ENCODE peak calls at places on chromosomes 11 and 22, in four cellular contexts. One of them, this sample, is unnamed.

GRCh38 chr22:46077669-46078099 is 72.6 kb upstream of the PPARA start:
- DNase-seq in neural crest cell: no peak
- DNase-seq in prostate gland: no peak
- DNase-seq in cardiac muscle cell: no peak
- DNase-seq in this sample: no peak

GRCh38 chr11:44408141-44408540 is 98.2 kb upstream of the ALX4 start:
- DNase-seq in neural crest cell: no peak
- DNase-seq in prostate gland: no peak
- DNase-seq in cardiac muscle cell: no peak
- DNase-seq in this sample: no peak

GRCh38 chr11:120662071-120662611 is 150.6 kb downstream of the GRIK4 start:
- DNase-seq in neural crest cell: no peak
- DNase-seq in prostate gland: no peak
- DNase-seq in cardiac muscle cell: no peak
- DNase-seq in this sample: no peak

GRCh38 chr11:61675826-61676225 is 4.4 kb upstream of the DAGLA start:
- DNase-seq in neural crest cell: no peak
- DNase-seq in prostate gland: no peak
- DNase-seq in cardiac muscle cell: no peak
- DNase-seq in this sample: no peak

GRCh38 chr11:58629857-58630256 is 7.4 kb downstream of the CNTF start:
- DNase-seq in neural crest cell: no peak
- DNase-seq in prostate gland: no peak
- DNase-seq in cardiac muscle cell: peak
- DNase-seq in this sample: peak

GRCh38 chr22:25702571-25703167 is 39.3 kb upstream of the MYO18B start:
- DNase-seq in neural crest cell: no peak
- DNase-seq in prostate gland: no peak
- DNase-seq in cardiac muscle cell: no peak
- DNase-seq in this sample: no peak

GRCh38 chr11:118650366-118650765 is 29.1 kb downstream of the TREH start:
- DNase-seq in neural crest cell: no peak
- DNase-seq in prostate gland: no peak
- DNase-seq in cardiac muscle cell: no peak
- DNase-seq in this sample: no peak

GRCh38 chr11:14905104-14906033 is 13.3 kb upstream of the CYP2R1 start:
- DNase-seq in neural crest cell: no peak
- DNase-seq in prostate gland: peak
- DNase-seq in cardiac muscle cell: peak
- DNase-seq in this sample: no peak

GRCh38 chr11:77267910-77268309 is 33.6 kb downstream of the GDPD4 start:
- DNase-seq in neural crest cell: no peak
- DNase-seq in prostate gland: no peak
- DNase-seq in cardiac muscle cell: no peak
- DNase-seq in this sample: no peak

GRCh38 chr11:92383430-92383829 is 158.8 kb downstream of the FAT3 start:
- DNase-seq in neural crest cell: no peak
- DNase-seq in prostate gland: no peak
- DNase-seq in cardiac muscle cell: no peak
- DNase-seq in this sample: no peak

GRCh38 chr11:61149624-61150615 is 11.3 kb downstream of the VPS37C start:
- DNase-seq in neural crest cell: peak
- DNase-seq in prostate gland: no peak
- DNase-seq in cardiac muscle cell: no peak
- DNase-seq in this sample: no peak

GRCh38 chr11:68037481-68038225 is 1.2 kb upstream of the TCIRG1 start:
- DNase-seq in neural crest cell: no peak
- DNase-seq in prostate gland: no peak
- DNase-seq in cardiac muscle cell: no peak
- DNase-seq in this sample: no peak

GRCh38 chr11:100719809-100720221 is 32.7 kb downstream of the ARHGAP42 start:
- DNase-seq in neural crest cell: no peak
- DNase-seq in prostate gland: peak
- DNase-seq in cardiac muscle cell: no peak
- DNase-seq in this sample: no peak

GRCh38 chr22:19932367-19933206 is 9.0 kb upstream of the COMT start:
- DNase-seq in neural crest cell: no peak
- DNase-seq in prostate gland: no peak
- DNase-seq in cardiac muscle cell: no peak
- DNase-seq in this sample: no peak

GRCh38 chr11:38392176-38392575 is 1794.1 kb upstream of the RAG2 start:
- DNase-seq in neural crest cell: no peak
- DNase-seq in prostate gland: no peak
- DNase-seq in cardiac muscle cell: no peak
- DNase-seq in this sample: no peak

GRCh38 chr22:30195245-30196140 is 51.1 kb downstream of the LIF start:
- DNase-seq in neural crest cell: no peak
- DNase-seq in prostate gland: no peak
- DNase-seq in cardiac muscle cell: no peak
- DNase-seq in this sample: no peak

GRCh38 chr11:12089473-12089872 is 20.9 kb upstream of the MICAL2 start:
- DNase-seq in neural crest cell: no peak
- DNase-seq in prostate gland: no peak
- DNase-seq in cardiac muscle cell: no peak
- DNase-seq in this sample: no peak

GRCh38 chr11:66063900-66064299 is 6.2 kb upstream of the PACS1 start:
- DNase-seq in neural crest cell: no peak
- DNase-seq in prostate gland: no peak
- DNase-seq in cardiac muscle cell: no peak
- DNase-seq in this sample: no peak

GRCh38 chr22:24208012-24208749 is 26.9 kb downstream of the SUSD2 start:
- DNase-seq in neural crest cell: no peak
- DNase-seq in prostate gland: peak
- DNase-seq in cardiac muscle cell: no peak
- DNase-seq in this sample: no peak

GRCh38 chr11:22787055-22787454 is 42.5 kb downstream of the SVIP start:
- DNase-seq in neural crest cell: no peak
- DNase-seq in prostate gland: no peak
- DNase-seq in cardiac muscle cell: no peak
- DNase-seq in this sample: no peak

GRCh38 chr11:129251067-129251466 is 58.9 kb upstream of the ARHGAP32 start:
- DNase-seq in neural crest cell: no peak
- DNase-seq in prostate gland: no peak
- DNase-seq in cardiac muscle cell: no peak
- DNase-seq in this sample: no peak

GRCh38 chr11:16738198-16738948 is at the start of gene C11orf58:
- DNase-seq in neural crest cell: peak
- DNase-seq in prostate gland: peak
- DNase-seq in cardiac muscle cell: peak
- DNase-seq in this sample: peak

GRCh38 chr11:10544491-10545470 is 3.8 kb upstream of the RNF141 start:
- DNase-seq in neural crest cell: no peak
- DNase-seq in prostate gland: no peak
- DNase-seq in cardiac muscle cell: no peak
- DNase-seq in this sample: no peak

GRCh38 chr11:134674974-134675373 is 262.9 kb upstream of the B3GAT1 start:
- DNase-seq in neural crest cell: no peak
- DNase-seq in prostate gland: no peak
- DNase-seq in cardiac muscle cell: no peak
- DNase-seq in this sample: no peak

GRCh38 chr11:2807276-2807681 is 78.3 kb downstream of the CDKN1C start:
- DNase-seq in neural crest cell: no peak
- DNase-seq in prostate gland: peak
- DNase-seq in cardiac muscle cell: no peak
- DNase-seq in this sample: no peak

GRCh38 chr22:28648792-28649191 is 30.8 kb downstream of the TTC28 start:
- DNase-seq in neural crest cell: no peak
- DNase-seq in prostate gland: no peak
- DNase-seq in cardiac muscle cell: no peak
- DNase-seq in this sample: no peak

GRCh38 chr11:93537767-93538261 is 5.4 kb downstream of the SMCO4 start:
- DNase-seq in neural crest cell: no peak
- DNase-seq in prostate gland: peak
- DNase-seq in cardiac muscle cell: no peak
- DNase-seq in this sample: no peak

GRCh38 chr22:24471570-24471969 is 23.6 kb upstream of the UPB1 start:
- DNase-seq in neural crest cell: no peak
- DNase-seq in prostate gland: no peak
- DNase-seq in cardiac muscle cell: no peak
- DNase-seq in this sample: no peak

GRCh38 chr22:24460418-24461089 is 33.2 kb downstream of the ADORA2A start:
- DNase-seq in neural crest cell: no peak
- DNase-seq in prostate gland: no peak
- DNase-seq in cardiac muscle cell: no peak
- DNase-seq in this sample: no peak

GRCh38 chr11:75090778-75091177 is 5.9 kb downstream of the OR2AT4 start:
- DNase-seq in neural crest cell: no peak
- DNase-seq in prostate gland: no peak
- DNase-seq in cardiac muscle cell: no peak
- DNase-seq in this sample: no peak

GRCh38 chr11:66419825-66420224 is 1.0 kb upstream of the NPAS4 start:
- DNase-seq in neural crest cell: no peak
- DNase-seq in prostate gland: no peak
- DNase-seq in cardiac muscle cell: peak
- DNase-seq in this sample: no peak

GRCh38 chr11:35145249-35145648 is 6.3 kb downstream of the CD44 start:
- DNase-seq in neural crest cell: no peak
- DNase-seq in prostate gland: no peak
- DNase-seq in cardiac muscle cell: no peak
- DNase-seq in this sample: no peak

GRCh38 chr11:130689222-130689908 is 226.9 kb downstream of the SNX19 start:
- DNase-seq in neural crest cell: no peak
- DNase-seq in prostate gland: no peak
- DNase-seq in cardiac muscle cell: no peak
- DNase-seq in this sample: no peak

GRCh38 chr11:34458566-34458965 is 19.8 kb downstream of the CAT start:
- DNase-seq in neural crest cell: no peak
- DNase-seq in prostate gland: no peak
- DNase-seq in cardiac muscle cell: no peak
- DNase-seq in this sample: no peak

GRCh38 chr11:80722616-80723015 is 1281.8 kb upstream of the TENM4 start:
- DNase-seq in neural crest cell: no peak
- DNase-seq in prostate gland: no peak
- DNase-seq in cardiac muscle cell: peak
- DNase-seq in this sample: no peak